ENCODE peak calls at places on chromosomes 6 and 20, in seven cellular contexts. F is A549, A is HepG2, M is H1, X is ovary, U is stomach, D is tibial nerve. V is an unnamed sample. For H3K4me1, the result is how much of the 10 kb centered on the place peaks cover.

GRCh38 chr6:54655162-54655561 is 191.4 kb upstream of the FAM83B start:
- DNase-seq in M (no peak), D (no peak), A (no peak), F (no peak), U (no peak), X (no peak), V (no peak)

GRCh38 chr6:72968704-72969103 is 256.6 kb downstream of the KHDC1L start:
- DNase-seq in D (no peak), U (no peak), M (no peak), A (no peak), F (no peak), X (no peak), V (no peak)

GRCh38 chr6:83226517-83226916 is 33.4 kb downstream of the RWDD2A start:
- DNase-seq in D (no peak), X (no peak), F (no peak), M (no peak), A (no peak), U (no peak), V (no peak)

GRCh38 chr6:83546636-83547035 is 34.3 kb downstream of the PRSS35 start:
- DNase-seq in U (no peak), D (no peak), M (no peak), X (no peak), F (no peak), A (no peak), V (no peak)

GRCh38 chr20:33685328-33686007 is 717 bp downstream of the E2F1 start:
- DNase-seq in M (peak), D (no peak), A (peak), U (no peak), X (no peak), F (no peak), V (no peak)

GRCh38 chr6:56046576-56046975 is 171.2 kb upstream of the BMP5 start:
- DNase-seq in X (no peak), M (no peak), D (peak), F (no peak), A (no peak), U (peak), V (no peak)

GRCh38 chr6:5930143-5930770 is 76.5 kb downstream of the NRN1 start:
- DNase-seq in F (no peak), M (no peak), X (no peak), U (no peak), D (no peak), A (no peak), V (no peak)

GRCh38 chr6:118551673-118552063 is 3.6 kb downstream of the PLN start:
- DNase-seq in M (no peak), A (no peak), D (no peak), U (no peak), F (no peak), X (no peak), V (no peak)

GRCh38 chr20:8809107-8809953 is 259.6 kb upstream of the PLCB4 start:
- DNase-seq in M (no peak), X (no peak), D (no peak), U (no peak), A (peak), F (no peak), V (no peak)

GRCh38 chr20:48892849-48893352 is 28.6 kb upstream of the ARFGEF2 start:
- DNase-seq in F (no peak), U (no peak), M (no peak), X (no peak), D (no peak), A (no peak), V (no peak)

GRCh38 chr6:167997642-167998041 is at the start of gene KIF25:
- DNase-seq in U (no peak), D (no peak), M (peak), F (no peak), A (no peak), X (no peak), V (no peak)

GRCh38 chr6:108650781-108651180 is 90.1 kb downstream of the FOXO3 start:
- DNase-seq in U (no peak), F (no peak), A (no peak), D (no peak), X (no peak), M (no peak), V (no peak)

GRCh38 chr6:108650325-108650724 is 89.6 kb downstream of the FOXO3 start:
- DNase-seq in M (no peak), A (no peak), U (no peak), F (no peak), D (no peak), X (no peak), V (no peak)

GRCh38 chr6:108652375-108652774 is 91.7 kb downstream of the FOXO3 start:
- DNase-seq in D (no peak), F (no peak), M (no peak), U (no peak), X (no peak), A (no peak), V (no peak)

GRCh38 chr6:108651287-108651686 is 90.6 kb downstream of the FOXO3 start:
- DNase-seq in D (no peak), F (no peak), A (no peak), M (no peak), X (no peak), U (no peak), V (no peak)

DNA sequence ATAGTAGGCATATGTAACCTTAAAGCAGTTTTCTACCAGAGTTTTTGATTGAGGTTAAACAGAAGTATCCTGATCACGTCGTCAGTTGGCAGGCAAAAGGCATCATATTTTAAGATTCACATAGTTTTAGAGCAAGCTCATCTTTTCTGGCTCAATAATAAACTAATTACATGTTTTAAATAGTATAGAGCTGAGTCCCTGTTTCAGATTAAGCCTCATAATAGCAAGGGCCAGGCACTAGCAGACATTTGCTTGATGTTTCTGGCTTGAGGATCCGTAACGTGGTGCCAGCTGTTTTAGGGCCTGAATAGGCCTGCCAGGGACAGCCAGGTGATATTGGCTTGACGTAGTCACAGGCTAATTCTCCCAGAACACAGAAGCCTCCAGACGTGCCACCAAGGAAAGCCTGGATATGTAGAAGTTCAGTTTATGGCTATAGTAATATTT is 91.1 kb downstream of the FOXO3 start:
- DNase-seq in M (no peak), U (no peak), X (peak), A (no peak), F (no peak), D (no peak), V (no peak)
- TF ChIP-seq EP300 in M (no peak), U (peak), X (no peak), A (no peak), F (no peak), D (no peak), V (no peak)

GRCh38 chr20:17580905-17581304 is 11.0 kb downstream of the DSTN start:
- DNase-seq in A (no peak), M (no peak), U (no peak), F (no peak), D (no peak), X (no peak), V (no peak)
- H3K4me1 ChIP-seq in A (under half), M (under half), U (half or more), F (half or more), D (under half), X (under half), V (under half)

DNA sequence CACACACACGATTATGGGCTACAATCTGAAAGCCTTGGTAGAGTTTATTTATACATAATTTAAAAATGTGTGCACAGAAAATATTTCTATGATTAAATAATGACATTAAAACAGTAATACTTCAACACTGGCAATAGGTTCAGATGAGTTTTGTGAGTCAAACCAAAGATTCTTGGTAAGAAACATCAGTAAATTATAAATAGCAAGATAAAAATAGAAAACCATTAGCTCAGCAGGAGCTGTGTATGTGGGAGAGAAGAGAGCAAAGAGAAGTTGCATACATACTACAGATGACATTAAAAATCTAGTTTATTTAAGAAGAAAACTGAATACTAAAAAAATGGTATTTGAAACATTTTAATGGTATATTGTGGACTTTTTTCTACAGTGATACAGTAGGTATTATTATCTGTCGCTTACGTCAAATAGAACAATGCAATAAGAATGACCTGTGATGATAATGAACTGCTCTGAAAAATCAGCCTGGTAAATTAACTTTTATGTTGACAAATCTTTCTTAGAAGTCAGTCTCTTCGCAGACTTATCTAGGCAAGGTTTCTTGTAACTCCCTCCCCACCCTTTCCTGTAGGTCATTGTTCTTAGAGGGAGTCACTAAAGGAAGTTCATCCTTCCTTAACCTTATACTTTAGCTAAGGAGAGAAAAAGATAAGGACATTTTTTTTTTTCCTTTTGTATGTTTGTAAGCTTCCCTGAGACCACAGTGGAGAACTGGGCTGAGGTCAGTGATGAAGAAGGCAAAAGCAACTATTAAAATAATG is 149.3 kb downstream of the GJA1 start:
- DNase-seq in D (no peak), U (no peak), X (no peak), F (no peak), A (no peak), M (no peak), V (no peak)
- TF ChIP-seq EP300 in D (no peak), U (no peak), X (no peak), F (no peak), A (no peak), M (no peak), V (no peak)

GRCh38 chr20:10556519-10557083 is 117.2 kb downstream of the JAG1 start:
- DNase-seq in X (no peak), D (no peak), A (no peak), F (no peak), M (no peak), U (no peak), V (no peak)

GRCh38 chr20:10559266-10559665 is 114.5 kb downstream of the JAG1 start:
- DNase-seq in U (no peak), D (no peak), F (no peak), M (no peak), A (no peak), X (no peak), V (no peak)

GRCh38 chr20:10560681-10561080 is 113.1 kb downstream of the JAG1 start:
- DNase-seq in F (no peak), D (no peak), A (no peak), M (no peak), U (no peak), X (no peak), V (no peak)

GRCh38 chr20:10557685-10558084 is 116.1 kb downstream of the JAG1 start:
- DNase-seq in U (no peak), X (no peak), D (no peak), M (no peak), A (no peak), F (no peak), V (no peak)

DNA sequence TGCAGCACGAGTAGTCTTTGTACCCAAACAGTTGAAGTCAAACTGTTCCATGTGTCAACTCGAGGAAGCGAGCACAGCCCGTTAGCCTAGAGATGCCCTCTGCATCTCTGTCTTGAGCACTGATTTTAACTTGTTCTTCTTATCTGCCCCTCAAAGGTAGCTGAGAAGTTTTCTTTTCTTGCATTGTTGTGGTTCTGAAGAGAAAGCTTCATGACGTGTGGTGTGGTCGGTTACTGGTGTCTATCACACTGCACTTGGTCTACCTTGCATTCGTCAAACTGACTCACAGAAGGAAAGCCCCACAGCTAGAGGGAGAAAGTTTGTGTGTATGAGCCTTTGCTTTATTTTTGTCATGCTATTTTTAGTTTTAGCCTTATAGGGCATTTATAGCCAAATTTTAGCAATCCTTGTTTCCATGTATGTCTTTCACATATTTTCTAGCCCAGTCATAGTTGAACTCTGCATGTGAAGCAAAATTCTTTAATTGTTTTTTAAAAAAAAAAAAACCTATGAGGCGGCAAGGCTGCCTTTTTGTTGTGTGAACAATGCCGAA is 115.1 kb downstream of the JAG1 start:
- DNase-seq in F (no peak), D (no peak), X (no peak), U (no peak), M (no peak), A (no peak), V (no peak)
- H3K4me1 ChIP-seq in F (under half), D (under half), X (under half), U (under half), M (under half), A (half or more), V (under half)

GRCh38 chr6:31493875-31494694 is 3.9 kb upstream of the MICB start:
- DNase-seq in A (peak), X (peak), F (peak), U (peak), M (peak), D (peak), V (peak)
- TF ChIP-seq EP300 in A (no peak), X (no peak), F (no peak), U (no peak), M (peak), D (no peak), V (no peak)

GRCh38 chr20:31606678-31606927 is 1.5 kb downstream of the ID1 start:
- DNase-seq in A (no peak), F (no peak), X (no peak), U (no peak), D (no peak), M (no peak), V (no peak)

GRCh38 chr20:31605902-31606677 is 1.0 kb downstream of the ID1 start:
- DNase-seq in A (peak), U (peak), D (no peak), F (no peak), M (no peak), X (peak), V (peak)

GRCh38 chr20:31606928-31607639 is 2.0 kb downstream of the ID1 start:
- DNase-seq in X (no peak), A (peak), M (peak), U (peak), D (no peak), F (peak), V (no peak)

GRCh38 chr20:31608256-31608980 is 3.3 kb downstream of the ID1 start:
- DNase-seq in U (peak), A (peak), X (peak), F (peak), M (peak), D (peak), V (peak)

GRCh38 chr20:31607640-31608255 is 2.7 kb downstream of the ID1 start:
- DNase-seq in D (no peak), A (peak), F (peak), U (no peak), X (no peak), M (no peak), V (no peak)
- H3K4me1 ChIP-seq in D (under half), A (half or more), F (half or more), U (half or more), X (under half), M (under half), V (half or more)

GRCh38 chr6:11968241-11968806 is 43.8 kb upstream of the HIVEP1 start:
- DNase-seq in D (no peak), X (no peak), M (no peak), A (no peak), F (no peak), U (no peak), V (no peak)
- TF ChIP-seq EP300 in D (no peak), X (no peak), M (no peak), A (no peak), F (no peak), U (no peak), V (no peak)